ENCODE peak calls at places on chromosomes 6 and 20, in seven cellular contexts. H is aorta; S is caudate nucleus; M is heart right ventricle; A is fibroblast of lung; B is psoas muscle; V is CD8-positive, alpha-beta T cell. F is an unnamed sample.

GRCh38 chr20:4123537-4124225 is 108.3 kb upstream of the RNF24 start:
- DNase-seq in H (no peak), B (no peak), A (no peak), V (no peak), M (no peak), S (no peak), F (no peak)

GRCh38 chr20:54643761-54644160 is 168.4 kb downstream of the DOK5 start:
- DNase-seq in S (no peak), M (no peak), A (peak), B (no peak), H (peak), V (no peak), F (no peak)

GRCh38 chr6:40328376-40328987 is 258.7 kb downstream of the LRFN2 start:
- DNase-seq in M (no peak), H (no peak), B (no peak), A (no peak), V (no peak), S (no peak), F (peak)

GRCh38 chr6:166584046-166584679 is 2.3 kb downstream of the RAMACL start:
- DNase-seq in B (no peak), H (no peak), S (no peak), V (no peak), A (no peak), M (no peak), F (no peak)

GRCh38 chr6:118495639-118496296 is 52.3 kb upstream of the PLN start:
- DNase-seq in H (no peak), A (peak), S (no peak), B (no peak), M (no peak), V (no peak), F (no peak)

GRCh38 chr6:97864366-97864765 is 581.4 kb upstream of the MMS22L start:
- DNase-seq in S (no peak), B (no peak), M (no peak), H (no peak), V (no peak), A (peak), F (no peak)

GRCh38 chr6:149166747-149167146 is 150.8 kb upstream of the TAB2 start:
- DNase-seq in B (no peak), M (no peak), H (no peak), A (peak), S (no peak), V (peak), F (no peak)

GRCh38 chr6:4059115-4059777 is 19.7 kb downstream of the FAM217A start:
- DNase-seq in B (no peak), M (no peak), S (no peak), A (peak), H (no peak), V (peak), F (peak)

GRCh38 chr6:17831135-17831534 is 124.4 kb upstream of the NUP153 start:
- DNase-seq in H (no peak), S (no peak), A (peak), M (peak), B (no peak), V (no peak), F (no peak)

GRCh38 chr6:15332441-15332840 is 86.6 kb downstream of the JARID2 start:
- DNase-seq in S (no peak), M (no peak), A (peak), H (no peak), V (no peak), B (no peak), F (no peak)

GRCh38 chr6:165701564-165702354 is 38.7 kb upstream of the PDE10A start:
- DNase-seq in M (no peak), H (no peak), B (no peak), A (no peak), V (no peak), S (no peak), F (no peak)

GRCh38 chr6:106119526-106119925 is 33.4 kb downstream of the PRDM1 start:
- DNase-seq in M (no peak), V (no peak), B (no peak), S (no peak), H (no peak), A (no peak), F (no peak)

GRCh38 chr6:73675466-73676098 is 20.4 kb upstream of the CD109 start:
- DNase-seq in B (peak), V (peak), A (peak), S (peak), H (peak), M (peak), F (peak)

GRCh38 chr6:46410330-46410953 is 80.8 kb downstream of the RCAN2 start:
- DNase-seq in B (no peak), V (no peak), M (peak), S (peak), H (no peak), A (peak), F (no peak)

GRCh38 chr20:56418385-56418861 is 6.4 kb downstream of the CASS4 start:
- DNase-seq in M (no peak), B (no peak), S (no peak), H (no peak), V (no peak), A (no peak), F (no peak)

GRCh38 chr6:26536571-26537159 is 1.5 kb upstream of the HMGN4 start:
- DNase-seq in S (peak), M (no peak), V (no peak), A (peak), B (no peak), H (no peak), F (no peak)
- H3K27ac ChIP-seq in S (peak), M (peak), V (peak), A (peak), B (peak), H (peak), F (no peak)

DNA sequence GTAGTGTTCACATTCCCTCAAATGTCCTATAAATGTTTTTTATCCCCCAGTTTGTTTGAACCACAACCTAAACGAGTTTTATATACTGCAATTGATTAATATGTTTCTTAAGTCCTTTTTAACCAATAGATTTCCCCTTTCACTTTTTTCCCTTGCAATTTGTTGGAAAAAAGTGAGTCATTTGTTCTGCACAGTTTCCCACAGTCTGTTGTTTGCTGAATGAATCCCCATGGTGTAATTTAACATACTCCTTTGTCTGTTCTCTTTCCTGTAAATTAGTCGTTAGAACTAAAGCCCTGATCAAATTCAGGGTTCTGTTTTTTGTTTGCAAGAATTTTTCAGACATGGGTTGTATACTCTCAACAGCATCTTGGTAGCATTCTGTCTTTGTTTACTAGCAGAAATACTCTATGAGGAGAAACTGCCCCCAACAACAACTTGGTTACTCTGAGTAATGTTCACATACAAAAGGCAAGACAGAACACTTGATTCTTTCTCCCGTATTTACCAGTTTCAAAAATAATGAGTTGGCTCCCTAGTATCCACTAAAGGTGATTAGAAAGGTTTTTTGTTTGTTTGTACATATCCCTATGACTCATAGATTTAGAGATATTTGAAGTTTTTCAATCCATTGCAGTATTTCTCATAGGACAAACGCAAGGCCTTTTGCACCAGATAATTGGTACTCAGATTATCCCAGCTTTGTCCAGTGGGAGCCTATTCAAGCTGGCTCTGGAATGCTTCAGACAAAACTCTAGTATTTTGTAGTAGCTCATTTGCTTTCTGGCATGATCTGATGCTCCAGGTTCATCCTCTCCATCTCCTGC is 16.5 kb downstream of the BLOC1S5 start:
- DNase-seq in M (no peak), A (peak), S (no peak), V (no peak), H (no peak), B (no peak), F (no peak)
- H3K27ac ChIP-seq in M (peak), A (no peak), S (no peak), V (no peak), H (no peak), B (no peak), F (no peak)

GRCh38 chr6:111768431-111768770 is 104.9 kb downstream of the FYN start:
- DNase-seq in B (no peak), A (no peak), H (no peak), S (no peak), M (no peak), V (no peak), F (no peak)
- H3K27ac ChIP-seq in B (no peak), A (no peak), H (no peak), S (no peak), M (no peak), V (no peak), F (no peak)

GRCh38 chr6:150813993-150814359 is 51.5 kb upstream of the MTHFD1L start:
- DNase-seq in B (no peak), M (no peak), A (peak), S (no peak), H (no peak), V (no peak), F (no peak)
- H3K27ac ChIP-seq in B (no peak), M (peak), A (no peak), S (no peak), H (no peak), V (no peak), F (no peak)

GRCh38 chr6:108653864-108654402 is 93.2 kb downstream of the FOXO3 start:
- DNase-seq in B (peak), M (peak), S (no peak), V (no peak), A (peak), H (peak), F (no peak)
- H3K27ac ChIP-seq in B (peak), M (peak), S (peak), V (no peak), A (peak), H (peak), F (no peak)

GRCh38 chr6:131212928-131213327 is 77.7 kb downstream of the AKAP7 start:
- DNase-seq in V (no peak), H (no peak), S (no peak), A (no peak), M (no peak), B (no peak), F (no peak)
- H3K27ac ChIP-seq in V (no peak), H (no peak), S (no peak), A (no peak), M (no peak), B (no peak), F (no peak)

GRCh38 chr20:35504751-35505150 is 24.7 kb downstream of the C20orf173 start:
- DNase-seq in B (no peak), H (no peak), V (no peak), M (no peak), A (no peak), S (no peak), F (no peak)

GRCh38 chr20:35506179-35506578 is 23.3 kb downstream of the C20orf173 start:
- DNase-seq in V (no peak), H (no peak), S (no peak), M (no peak), B (no peak), A (no peak), F (no peak)

GRCh38 chr20:35502352-35502751 is 27.1 kb downstream of the C20orf173 start:
- DNase-seq in B (no peak), H (no peak), A (no peak), V (no peak), M (no peak), S (no peak), F (no peak)

GRCh38 chr20:35503281-35503680 is 26.2 kb downstream of the C20orf173 start:
- DNase-seq in S (no peak), M (no peak), H (no peak), B (no peak), A (no peak), V (no peak), F (no peak)

GRCh38 chr20:35503841-35504460 is 25.5 kb downstream of the C20orf173 start:
- DNase-seq in V (no peak), B (peak), H (no peak), M (no peak), A (no peak), S (no peak), F (no peak)
- H3K27ac ChIP-seq in V (no peak), B (no peak), H (no peak), M (no peak), A (no peak), S (no peak), F (no peak)

DNA sequence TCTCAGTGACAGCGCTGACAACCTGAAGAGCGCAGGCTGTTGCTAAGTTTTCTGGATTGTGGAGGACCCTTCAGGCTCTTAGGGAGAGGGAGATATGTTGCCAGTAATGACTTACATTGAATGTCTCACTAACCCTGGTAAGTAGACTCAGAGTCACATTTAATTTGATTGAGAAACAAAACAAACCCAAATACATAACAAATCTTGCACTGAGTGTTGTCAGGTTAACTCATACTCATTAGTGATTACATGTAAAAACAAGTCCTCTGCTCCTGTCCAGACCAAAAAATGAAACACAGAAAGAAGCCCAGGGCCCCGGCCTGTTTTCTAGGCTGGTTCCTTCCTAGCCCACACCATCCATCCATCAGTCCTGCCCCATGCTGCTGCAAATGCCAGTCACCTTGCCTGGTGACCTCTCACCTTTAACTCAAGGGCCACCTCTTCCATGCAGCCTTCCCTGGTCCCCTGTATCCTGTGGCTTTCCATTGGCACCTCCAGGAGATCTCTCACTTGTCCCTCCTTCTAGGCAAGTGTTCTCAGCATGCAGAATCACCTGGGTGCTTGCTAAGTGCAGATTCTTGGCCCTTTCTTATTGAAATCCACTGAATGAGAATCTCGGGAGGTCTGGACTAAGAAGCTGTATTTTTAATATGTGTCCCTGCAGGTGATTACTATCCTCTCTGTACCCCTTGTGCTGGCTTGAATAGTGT is 34.7 kb upstream of the ERVFRD-1 start:
- DNase-seq in S (no peak), V (no peak), M (no peak), A (no peak), H (no peak), B (no peak), F (no peak)
- H3K27ac ChIP-seq in S (no peak), V (no peak), M (no peak), A (no peak), H (no peak), B (no peak), F (no peak)

DNA sequence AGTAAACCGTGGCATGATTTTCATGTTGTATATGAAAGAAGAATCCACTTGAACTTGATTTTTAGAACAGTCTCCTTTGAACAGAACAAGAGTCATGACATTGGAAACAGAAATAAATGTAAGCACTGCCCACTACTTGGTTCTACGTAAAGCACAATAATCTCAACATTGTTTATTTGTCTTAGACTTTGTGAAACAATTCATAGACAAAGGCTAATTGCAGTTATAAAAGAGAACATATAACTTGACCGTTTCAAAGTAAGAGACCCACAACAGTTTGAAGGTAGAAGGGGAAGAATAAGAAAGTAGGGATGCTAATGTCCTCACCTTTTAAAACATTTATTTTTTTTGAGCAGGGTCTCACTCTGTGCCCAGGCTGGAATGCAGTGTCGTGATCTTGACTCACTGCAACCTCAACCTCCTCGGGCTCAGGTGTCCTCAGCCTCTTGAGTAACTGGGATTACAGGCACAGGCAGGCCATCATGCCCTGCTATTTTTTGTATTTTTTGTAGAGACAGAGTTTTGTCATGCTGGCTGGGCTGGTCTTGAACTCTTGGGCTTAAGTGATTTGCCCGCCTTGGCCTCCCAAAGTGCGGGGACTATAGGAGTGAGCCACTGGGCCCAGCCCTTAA is 71.1 kb downstream of the POPDC3 start:
- DNase-seq in A (no peak), V (no peak), H (no peak), S (no peak), M (no peak), B (no peak), F (no peak)
- H3K27ac ChIP-seq in A (no peak), V (no peak), H (no peak), S (no peak), M (no peak), B (peak), F (no peak)

DNA sequence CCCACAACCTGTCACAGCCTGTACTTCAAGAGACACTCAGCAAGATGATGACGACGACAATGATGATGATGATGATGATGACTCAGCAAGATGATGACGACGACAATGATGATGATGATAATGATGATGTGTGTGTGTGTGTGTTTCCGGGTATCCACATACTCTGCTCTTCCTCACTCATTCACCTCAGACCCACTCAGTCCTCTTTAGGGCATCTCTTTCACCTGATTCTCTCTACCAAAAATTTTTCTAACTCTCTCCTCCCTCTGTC is 1.2 kb upstream of the EIF6 start:
- DNase-seq in S (no peak), A (no peak), H (no peak), B (no peak), V (no peak), M (no peak), F (no peak)
- H3K27ac ChIP-seq in S (no peak), A (no peak), H (no peak), B (no peak), V (no peak), M (no peak), F (no peak)

F was measured in H1.